ENCODE peak calls at places on chromosomes 4 and X, in four cellular contexts. One of them, this sample, is unnamed.

GRCh38 chrX:6226646-6227444 is 1.8 kb downstream of the NLGN4X start:
- DNase-seq in heart right ventricle: no peak
- DNase-seq in lower lobe of right lung: no peak
- DNase-seq in endothelial cell: peak
- DNase-seq in this sample: no peak

GRCh38 chr4:53640576-53641459 is 49.5 kb upstream of the LNX1 start:
- DNase-seq in heart right ventricle: no peak
- DNase-seq in lower lobe of right lung: peak
- DNase-seq in endothelial cell: no peak
- DNase-seq in this sample: no peak

GRCh38 chr4:57553695-57554094 is 443.5 kb upstream of the IGFBP7 start:
- DNase-seq in heart right ventricle: no peak
- DNase-seq in lower lobe of right lung: no peak
- DNase-seq in endothelial cell: no peak
- DNase-seq in this sample: no peak

GRCh38 chr4:176902710-176903323 is 110.1 kb upstream of the VEGFC start:
- DNase-seq in heart right ventricle: no peak
- DNase-seq in lower lobe of right lung: no peak
- DNase-seq in endothelial cell: no peak
- DNase-seq in this sample: no peak

GRCh38 chr4:186724861-186725419 is 1.3 kb upstream of the FAT1 start:
- DNase-seq in heart right ventricle: no peak
- DNase-seq in lower lobe of right lung: no peak
- DNase-seq in endothelial cell: peak
- DNase-seq in this sample: peak

GRCh38 chr4:544386-545105 is 31.5 kb downstream of the TMEM271 start:
- DNase-seq in heart right ventricle: no peak
- DNase-seq in lower lobe of right lung: no peak
- DNase-seq in endothelial cell: no peak
- DNase-seq in this sample: no peak

GRCh38 chr4:123250843-123251242 is 145.8 kb upstream of the SPRY1 start:
- DNase-seq in heart right ventricle: peak
- DNase-seq in lower lobe of right lung: no peak
- DNase-seq in endothelial cell: no peak
- DNase-seq in this sample: peak

GRCh38 chr4:8690216-8690786 is 97.7 kb downstream of the CPZ start:
- DNase-seq in heart right ventricle: no peak
- DNase-seq in lower lobe of right lung: no peak
- DNase-seq in endothelial cell: no peak
- DNase-seq in this sample: no peak

GRCh38 chr4:53908661-53909078 is 155.7 kb downstream of the CHIC2 start:
- DNase-seq in heart right ventricle: peak
- DNase-seq in lower lobe of right lung: no peak
- DNase-seq in endothelial cell: peak
- DNase-seq in this sample: peak

GRCh38 chrX:129534816-129535578 is 5.1 kb upstream of the OCRL start:
- DNase-seq in heart right ventricle: no peak
- DNase-seq in lower lobe of right lung: no peak
- DNase-seq in endothelial cell: no peak
- DNase-seq in this sample: no peak

GRCh38 chrX:49919617-49920016 is 2.8 kb upstream of the CLCN5 start:
- DNase-seq in heart right ventricle: peak
- DNase-seq in lower lobe of right lung: no peak
- DNase-seq in endothelial cell: peak
- DNase-seq in this sample: peak

GRCh38 chr4:162232349-162232748 is 68.5 kb upstream of the FSTL5 start:
- DNase-seq in heart right ventricle: no peak
- DNase-seq in lower lobe of right lung: no peak
- DNase-seq in endothelial cell: no peak
- DNase-seq in this sample: no peak

GRCh38 chr4:66178901-66179300 is 508.6 kb upstream of the EPHA5 start:
- DNase-seq in heart right ventricle: no peak
- DNase-seq in lower lobe of right lung: no peak
- DNase-seq in endothelial cell: no peak
- DNase-seq in this sample: no peak

GRCh38 chr4:73341454-73341853 is 62.6 kb upstream of the ALB start:
- DNase-seq in heart right ventricle: no peak
- DNase-seq in lower lobe of right lung: no peak
- DNase-seq in endothelial cell: peak
- DNase-seq in this sample: peak

GRCh38 chr4:74659576-74660411 is 134.5 kb downstream of the BTC start:
- DNase-seq in heart right ventricle: no peak
- DNase-seq in lower lobe of right lung: no peak
- DNase-seq in endothelial cell: no peak
- DNase-seq in this sample: peak

GRCh38 chr4:3320361-3321023 is 27.7 kb downstream of the RGS12 start:
- DNase-seq in heart right ventricle: no peak
- DNase-seq in lower lobe of right lung: no peak
- DNase-seq in endothelial cell: no peak
- DNase-seq in this sample: no peak

GRCh38 chr4:95129036-95129435 is 371.3 kb downstream of the BMPR1B start:
- DNase-seq in heart right ventricle: no peak
- DNase-seq in lower lobe of right lung: no peak
- DNase-seq in endothelial cell: no peak
- DNase-seq in this sample: no peak

GRCh38 chr4:118124977-118125376 is 90.7 kb downstream of the NDST3 start:
- DNase-seq in heart right ventricle: no peak
- DNase-seq in lower lobe of right lung: no peak
- DNase-seq in endothelial cell: no peak
- DNase-seq in this sample: no peak

GRCh38 chrX:37863728-37864127 is 16.4 kb upstream of the DYNLT3 start:
- DNase-seq in heart right ventricle: no peak
- DNase-seq in lower lobe of right lung: no peak
- DNase-seq in endothelial cell: no peak
- DNase-seq in this sample: no peak

GRCh38 chr4:61336488-61336887 is 136.4 kb downstream of the ADGRL3 start:
- DNase-seq in heart right ventricle: no peak
- DNase-seq in lower lobe of right lung: no peak
- DNase-seq in endothelial cell: no peak
- DNase-seq in this sample: no peak

GRCh38 chr4:38782452-38783108 is at the start of gene TLR10:
- DNase-seq in heart right ventricle: peak
- DNase-seq in lower lobe of right lung: no peak
- DNase-seq in endothelial cell: peak
- DNase-seq in this sample: peak

GRCh38 chr4:46462746-46463145 is 72.8 kb upstream of the GABRA2 start:
- DNase-seq in heart right ventricle: no peak
- DNase-seq in lower lobe of right lung: no peak
- DNase-seq in endothelial cell: no peak
- DNase-seq in this sample: no peak

GRCh38 chr4:106746451-106746850 is 289.7 kb downstream of the DKK2 start:
- DNase-seq in heart right ventricle: no peak
- DNase-seq in lower lobe of right lung: no peak
- DNase-seq in endothelial cell: no peak
- DNase-seq in this sample: no peak

This sample was measured in SJCRH30.